ENCODE peak calls at places on chromosomes 7 and 10, in six cellular contexts. G is endothelial cell, K is GM23338, M is tibial artery, J is heart right ventricle, A is OCI-LY7. X is an unnamed sample.

GRCh38 chr10:12177642-12178041 is 18.0 kb downstream of the NUDT5 start:
- DNase-seq in G (no peak), K (no peak), M (no peak), J (no peak), A (no peak), X (no peak)

GRCh38 chr10:95331596-95332130 is 40.9 kb upstream of the PDLIM1 start:
- DNase-seq in G (no peak), K (no peak), M (no peak), J (no peak), A (no peak), X (no peak)

GRCh38 chr10:114967071-114967470 is 29.1 kb downstream of the TRUB1 start:
- DNase-seq in G (peak), K (peak), M (no peak), J (no peak), A (no peak), X (no peak)

GRCh38 chr10:612696-613095 is 76.8 kb downstream of the DIP2C start:
- DNase-seq in G (no peak), K (no peak), M (no peak), J (no peak), A (no peak), X (no peak)

GRCh38 chr10:42646692-42647640 is 8.6 kb upstream of the ZNF33B start:
- DNase-seq in G (no peak), K (peak), M (no peak), J (no peak), A (no peak), X (no peak)

GRCh38 chr10:71082930-71083329 is 129.4 kb upstream of the UNC5B start:
- DNase-seq in G (no peak), K (no peak), M (no peak), J (no peak), A (no peak), X (no peak)

GRCh38 chr10:100518761-100519241 is 860 bp downstream of the SEC31B start:
- DNase-seq in G (peak), K (peak), M (peak), J (no peak), A (peak), X (peak)

GRCh38 chr7:27555670-27556069 is 107.0 kb downstream of the HIBADH start:
- DNase-seq in G (no peak), K (no peak), M (no peak), J (no peak), A (no peak), X (no peak)

GRCh38 chr10:120145107-120145506 is 252.6 kb downstream of the SEC23IP start:
- DNase-seq in G (no peak), K (no peak), M (no peak), J (no peak), A (no peak), X (no peak)

GRCh38 chr10:17430647-17431355 is 23.6 kb downstream of the ST8SIA6 start:
- DNase-seq in G (peak), K (peak), M (peak), J (peak), A (peak), X (peak)

GRCh38 chr7:130401101-130401500 is 20.8 kb downstream of the CPA1 start:
- DNase-seq in G (no peak), K (no peak), M (no peak), J (no peak), A (no peak), X (no peak)

GRCh38 chr7:130721486-130722277 is 12.3 kb downstream of the KLF14 start:
- DNase-seq in G (peak), K (peak), M (peak), J (peak), A (no peak), X (peak)

GRCh38 chr7:44769381-44770209 is 20.9 kb downstream of the ZMIZ2 start:
- DNase-seq in G (no peak), K (peak), M (no peak), J (peak), A (no peak), X (no peak)

GRCh38 chr7:36224916-36225858 is 72.1 kb downstream of the EEPD1 start:
- DNase-seq in G (no peak), K (peak), M (no peak), J (no peak), A (no peak), X (no peak)

GRCh38 chr7:87344446-87344845 is 1.0 kb upstream of the CROT start:
- DNase-seq in G (no peak), K (no peak), M (no peak), J (no peak), A (peak), X (no peak)

GRCh38 chr7:64997927-64998391 is 7.1 kb upstream of the ZNF117 start:
- DNase-seq in G (no peak), K (peak), M (no peak), J (no peak), A (no peak), X (no peak)

GRCh38 chr7:45457591-45457990 is 116.6 kb upstream of the ADCY1 start:
- DNase-seq in G (no peak), K (no peak), M (no peak), J (no peak), A (no peak), X (no peak)

GRCh38 chr7:1026721-1027151 is 17.6 kb upstream of the GPR146 start:
- DNase-seq in G (no peak), K (no peak), M (no peak), J (no peak), A (peak), X (no peak)

GRCh38 chr7:83594076-83594475 is 54.9 kb downstream of the SEMA3E start:
- DNase-seq in G (no peak), K (no peak), M (no peak), J (no peak), A (no peak), X (no peak)

GRCh38 chr10:129960493-129961273 is 3.4 kb downstream of the EBF3 start:
- DNase-seq in G (no peak), K (no peak), M (no peak), J (no peak), A (no peak), X (no peak)

GRCh38 chr7:152402384-152403250 is 33.2 kb downstream of the KMT2C start:
- DNase-seq in G (no peak), K (no peak), M (no peak), J (no peak), A (no peak), X (no peak)

GRCh38 chr10:11869743-11870460 is 46.7 kb downstream of the PROSER2 start:
- DNase-seq in G (no peak), K (peak), M (no peak), J (no peak), A (no peak), X (no peak)

GRCh38 chr10:32308027-32308603 is 38.8 kb downstream of the EPC1 start:
- DNase-seq in G (no peak), K (no peak), M (no peak), J (no peak), A (no peak), X (no peak)

GRCh38 chr7:98051118-98051744 is 55.4 kb upstream of the LMTK2 start:
- DNase-seq in G (peak), K (peak), M (no peak), J (no peak), A (peak), X (peak)

GRCh38 chr10:117271427-117271826 is 30.5 kb downstream of the SLC18A2 start:
- DNase-seq in G (no peak), K (no peak), M (no peak), J (no peak), A (no peak), X (no peak)

GRCh38 chr10:49080071-49080470 is 35.3 kb downstream of the VSTM4 start:
- DNase-seq in G (no peak), K (no peak), M (peak), J (no peak), A (no peak), X (peak)

GRCh38 chr10:103480521-103480920 is 1.5 kb upstream of the CALHM3 start:
- DNase-seq in G (no peak), K (no peak), M (no peak), J (no peak), A (no peak), X (no peak)

GRCh38 chr10:72069751-72070501 is 18.4 kb downstream of the SPOCK2 start:
- DNase-seq in G (no peak), K (peak), M (no peak), J (no peak), A (no peak), X (no peak)

GRCh38 chr7:42744746-42745145 is 167.1 kb downstream of the C7orf25 start:
- DNase-seq in G (no peak), K (no peak), M (no peak), J (no peak), A (no peak), X (no peak)

DNA sequence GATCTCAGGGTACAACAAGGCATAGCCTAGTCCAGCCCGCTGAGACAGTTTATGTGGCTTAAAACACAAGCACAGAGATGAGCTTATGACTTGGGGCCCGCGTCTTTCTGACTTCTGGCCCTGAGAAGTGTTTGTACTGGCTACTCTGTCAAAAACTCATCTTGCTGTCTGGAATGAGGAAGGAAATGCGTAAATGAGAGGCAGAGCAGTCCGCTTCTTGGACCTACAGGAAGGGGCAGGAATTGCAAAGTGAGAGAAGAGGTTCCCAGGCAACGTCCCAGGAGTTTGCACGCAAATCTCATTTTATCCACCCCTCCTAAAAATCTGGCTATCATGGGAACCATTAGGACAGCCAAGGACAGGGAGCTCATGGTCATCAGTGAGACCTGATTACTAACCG is 5.5 kb downstream of the ANXA11 start:
- DNase-seq in G (peak), K (peak), M (peak), J (no peak), A (no peak), X (no peak)
- TF ChIP-seq CTCF in G (no peak), K (no peak), M (peak), J (peak), A (no peak), X (no peak)

GRCh38 chr10:98745645-98746044 is 298.9 kb upstream of the HPS1 start:
- DNase-seq in G (no peak), K (peak), M (no peak), J (no peak), A (no peak), X (no peak)
- TF ChIP-seq CTCF in G (no peak), K (peak), M (no peak), J (no peak), A (peak), X (no peak)

GRCh38 chr10:102211615-102212299 is 14.3 kb upstream of the ELOVL3 start:
- DNase-seq in G (no peak), K (no peak), M (no peak), J (no peak), A (no peak), X (no peak)

GRCh38 chr10:102208311-102209035 is 17.6 kb upstream of the ELOVL3 start:
- DNase-seq in G (no peak), K (no peak), M (no peak), J (no peak), A (no peak), X (no peak)
- TF ChIP-seq CTCF in G (no peak), K (no peak), M (no peak), J (no peak), A (no peak), X (no peak)

DNA sequence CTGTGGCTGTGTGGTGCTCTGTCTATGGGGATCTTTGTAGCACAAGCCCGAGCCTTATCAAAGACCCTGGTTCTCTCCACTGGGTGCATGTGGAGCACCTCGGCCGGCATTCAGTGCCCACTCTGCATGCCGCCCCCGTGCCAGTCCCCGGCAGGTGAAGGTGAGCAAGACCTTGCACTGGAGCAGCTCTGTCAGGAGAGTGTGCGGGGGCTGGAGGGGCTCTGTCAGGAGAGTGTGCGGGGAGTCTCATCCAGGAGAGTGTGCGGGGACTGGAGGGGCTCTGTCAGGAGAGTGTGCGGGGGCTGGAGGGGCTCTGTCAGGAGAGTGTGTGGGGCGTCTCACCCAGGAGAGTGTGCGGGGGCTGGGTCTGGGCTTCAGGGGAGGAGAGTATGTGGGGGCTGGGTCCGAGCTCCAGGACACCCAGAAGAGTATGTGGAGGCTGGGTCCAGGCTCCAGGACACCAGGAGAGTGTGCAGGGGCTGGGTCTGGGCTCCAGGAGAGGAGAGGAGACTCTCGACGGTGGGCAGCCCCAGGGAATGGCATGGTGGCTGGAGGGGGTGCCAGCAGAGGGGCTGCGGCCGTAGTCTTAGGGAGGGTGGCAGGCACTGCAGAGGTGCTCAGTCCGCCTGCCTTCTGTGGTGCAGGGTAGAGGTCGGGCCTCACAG is 40.8 kb downstream of the INPP5A start:
- DNase-seq in G (no peak), K (no peak), M (no peak), J (no peak), A (no peak), X (peak)
- TF ChIP-seq CTCF in G (no peak), K (no peak), M (no peak), J (no peak), A (no peak), X (no peak)

GRCh38 chr10:131011936-131012640 is 299.4 kb downstream of the TCERG1L start:
- DNase-seq in G (no peak), K (no peak), M (no peak), J (no peak), A (no peak), X (no peak)

GRCh38 chr10:131012641-131012985 is 298.9 kb downstream of the TCERG1L start:
- DNase-seq in G (no peak), K (no peak), M (no peak), J (no peak), A (no peak), X (no peak)

GRCh38 chr10:131014271-131014670 is 297.2 kb downstream of the TCERG1L start:
- DNase-seq in G (no peak), K (no peak), M (no peak), J (no peak), A (no peak), X (no peak)

GRCh38 chr10:131015271-131015670 is 296.2 kb downstream of the TCERG1L start:
- DNase-seq in G (no peak), K (no peak), M (no peak), J (no peak), A (no peak), X (no peak)

GRCh38 chr10:131013281-131013680 is 298.2 kb downstream of the TCERG1L start:
- DNase-seq in G (no peak), K (no peak), M (no peak), J (no peak), A (no peak), X (no peak)
- TF ChIP-seq CTCF in G (no peak), K (no peak), M (no peak), J (no peak), A (no peak), X (no peak)

DNA sequence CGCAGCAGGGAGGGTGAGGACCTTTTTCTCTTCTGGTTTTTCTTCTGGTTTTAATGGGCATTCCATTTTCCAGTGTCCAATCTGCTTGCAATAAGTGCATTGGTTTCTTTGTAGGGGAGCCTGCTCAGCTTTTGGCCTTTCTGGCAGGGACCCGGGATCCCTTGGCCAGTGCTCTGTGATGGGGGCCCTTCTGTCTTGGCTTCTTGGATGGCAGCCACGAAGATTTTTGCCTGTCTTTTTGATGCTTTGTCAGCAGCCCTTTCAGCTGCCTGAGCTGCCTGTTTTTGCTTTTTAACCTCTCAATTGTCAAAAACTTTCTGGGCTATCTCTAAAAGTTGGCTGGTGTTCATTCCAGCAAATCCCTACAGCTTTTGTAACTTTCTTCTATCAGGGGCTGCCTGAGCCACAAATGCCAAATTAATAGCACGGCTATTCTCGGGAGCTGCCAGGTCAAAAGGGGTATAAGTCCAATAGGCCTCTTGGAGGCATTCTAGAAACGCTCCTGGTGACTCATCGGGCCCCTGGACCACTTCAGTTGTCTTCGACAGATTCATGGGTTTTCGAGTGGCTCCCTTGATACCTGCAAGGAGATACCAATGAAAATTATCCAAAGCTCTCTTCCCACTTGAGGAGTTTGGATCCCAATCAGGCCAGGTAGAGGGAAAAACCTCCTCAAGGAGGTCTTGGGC is 180.0 kb upstream of the MBL2 start:
- DNase-seq in G (no peak), K (no peak), M (no peak), J (no peak), A (no peak), X (no peak)
- TF ChIP-seq CTCF in G (no peak), K (no peak), M (no peak), J (no peak), A (no peak), X (no peak)

GRCh38 chr10:50622497-50623298 is 1.1 kb downstream of the SGMS1 start:
- DNase-seq in G (peak), K (peak), M (peak), J (peak), A (peak), X (peak)

GRCh38 chr10:50620899-50621298 is 2.9 kb downstream of the SGMS1 start:
- DNase-seq in G (no peak), K (no peak), M (no peak), J (no peak), A (peak), X (no peak)

GRCh38 chr10:50623299-50624153 is at the start of gene SGMS1:
- DNase-seq in G (peak), K (peak), M (peak), J (peak), A (peak), X (peak)

GRCh38 chr10:50619882-50620281 is 3.9 kb downstream of the SGMS1 start:
- DNase-seq in G (no peak), K (peak), M (no peak), J (no peak), A (no peak), X (no peak)

GRCh38 chr10:50621981-50622496 is 1.7 kb downstream of the SGMS1 start:
- DNase-seq in G (peak), K (peak), M (peak), J (peak), A (peak), X (peak)
- TF ChIP-seq CTCF in G (no peak), K (no peak), M (peak), J (no peak), A (peak), X (no peak)

GRCh38 chr10:132938472-132939329 is 3.7 kb downstream of the CFAP46 start:
- DNase-seq in G (peak), K (peak), M (peak), J (no peak), A (peak), X (peak)
- TF ChIP-seq CTCF in G (peak), K (peak), M (no peak), J (peak), A (peak), X (no peak)